ENCODE peak calls at places on chromosome 17, in ten cellular contexts. F, R, Z, U, K, S, V, W, T and N are unnamed samples.

GRCh38 chr17:45096141-45096540 is 35.0 kb downstream of the NMT1 start:
- DNase-seq in W (no peak), R (no peak), U (no peak), V (no peak), Z (no peak), S (no peak), T (no peak), F (peak), K (peak), N (peak)

GRCh38 chr17:50620237-50620636 is 14.4 kb upstream of the ABCC3 start:
- DNase-seq in U (no peak), R (no peak), Z (no peak), K (no peak), S (no peak), F (no peak), W (no peak), V (no peak), T (no peak), N (no peak)

GRCh38 chr17:75843577-75844529 is at the start of gene UNC13D:
- DNase-seq in U (no peak), V (no peak), R (no peak), S (peak), K (no peak), W (no peak), T (no peak), F (no peak), Z (no peak), N (no peak)

GRCh38 chr17:77882481-77883212 is 75.9 kb upstream of the TNRC6C start:
- DNase-seq in T (peak), R (no peak), U (peak), V (peak), K (no peak), Z (peak), S (peak), W (peak), F (peak), N (no peak)

GRCh38 chr17:70405492-70406220 is 236.3 kb downstream of the KCNJ2 start:
- DNase-seq in K (peak), U (no peak), T (peak), V (peak), F (peak), W (no peak), R (no peak), Z (peak), S (no peak), N (peak)

GRCh38 chr17:81000631-81001357 is 9.2 kb downstream of the CHMP6 start:
- DNase-seq in U (no peak), Z (no peak), S (peak), F (no peak), K (no peak), W (no peak), R (no peak), T (no peak), V (no peak), N (no peak)

GRCh38 chr17:38429476-38430100 is 1.3 kb downstream of the ARHGAP23 start:
- DNase-seq in U (no peak), W (no peak), S (no peak), R (no peak), K (no peak), Z (no peak), F (no peak), T (no peak), V (no peak), N (no peak)

GRCh38 chr17:37774508-37774907 is 29.6 kb upstream of the HNF1B start:
- DNase-seq in U (no peak), W (no peak), V (no peak), T (no peak), R (no peak), K (no peak), F (no peak), Z (no peak), S (no peak), N (no peak)

GRCh38 chr17:55265434-55266021 is 768 bp downstream of the HLF start:
- DNase-seq in V (no peak), U (no peak), T (no peak), W (peak), F (no peak), Z (no peak), R (no peak), K (no peak), S (no peak), N (no peak)

GRCh38 chr17:73707358-73707757 is 63.1 kb upstream of the SDK2 start:
- DNase-seq in K (no peak), U (no peak), F (no peak), V (no peak), Z (no peak), R (no peak), T (no peak), W (no peak), S (no peak), N (no peak)

GRCh38 chr17:40304464-40304863 is 4.5 kb upstream of the RARA start:
- DNase-seq in S (no peak), U (no peak), K (no peak), F (no peak), T (peak), V (no peak), R (no peak), Z (peak), W (no peak), N (no peak)

GRCh38 chr17:82801377-82801970 is 38.3 kb downstream of the ZNF750 start:
- DNase-seq in Z (no peak), R (no peak), T (no peak), S (no peak), U (no peak), V (no peak), W (no peak), K (no peak), F (no peak), N (no peak)

GRCh38 chr17:9488556-9488955 is 87.1 kb downstream of the STX8 start:
- DNase-seq in W (no peak), V (no peak), Z (no peak), R (no peak), T (no peak), U (no peak), S (no peak), F (no peak), K (no peak), N (no peak)

GRCh38 chr17:7704601-7705268 is at the start of gene EFNB3:
- DNase-seq in F (peak), K (peak), Z (no peak), T (no peak), U (peak), S (no peak), V (no peak), W (peak), R (no peak), N (no peak)

GRCh38 chr17:59756236-59756818 is 48.9 kb downstream of the VMP1 start:
- DNase-seq in Z (no peak), R (no peak), W (no peak), F (peak), K (peak), S (no peak), T (peak), V (no peak), U (no peak), N (no peak)

GRCh38 chr17:77436058-77436442 is 295.3 kb downstream of the SEC14L1 start:
- DNase-seq in T (no peak), Z (no peak), K (no peak), W (no peak), R (no peak), U (no peak), S (no peak), V (no peak), F (peak), N (no peak)

GRCh38 chr17:49521088-49521450 is 26.0 kb downstream of the NGFR start:
- DNase-seq in T (no peak), U (no peak), V (no peak), K (no peak), F (no peak), W (no peak), Z (no peak), R (no peak), S (no peak), N (no peak)

GRCh38 chr17:30433514-30433913 is 43.7 kb upstream of the GOSR1 start:
- DNase-seq in R (no peak), S (peak), Z (peak), V (peak), U (no peak), K (peak), W (no peak), F (peak), T (peak), N (peak)

GRCh38 chr17:80781851-80782277 is 209.8 kb upstream of the CHMP6 start:
- DNase-seq in R (no peak), S (no peak), Z (no peak), W (no peak), F (no peak), T (no peak), K (no peak), U (no peak), V (no peak), N (no peak)